ENCODE peak calls at places on chromosomes 3 and 15, in four cellular contexts. Q, O, L and H are unnamed samples.

GRCh38 chr3:64880926-64881325 is 193.1 kb upstream of the ADAMTS9 start:
- DNase-seq in Q (no peak), O (no peak), L (no peak), H (no peak)

GRCh38 chr3:172982731-172983364 is 158.2 kb downstream of the SPATA16 start:
- DNase-seq in Q (no peak), O (no peak), L (no peak), H (no peak)

GRCh38 chr3:133097214-133097613 is 59.0 kb downstream of the TMEM108 start:
- DNase-seq in Q (no peak), O (no peak), L (no peak), H (no peak)

GRCh38 chr15:29914441-29915053 is 92.3 kb upstream of the TJP1 start:
- DNase-seq in Q (peak; percentile 36), O (no peak), L (no peak), H (no peak)

GRCh38 chr3:105598047-105598796 is 231.5 kb downstream of the ALCAM start:
- DNase-seq in Q (no peak), O (no peak), L (no peak), H (peak; percentile 98)

GRCh38 chr15:25884354-25884753 is 21.2 kb upstream of the ATP10A start:
- DNase-seq in Q (no peak), O (no peak), L (no peak), H (no peak)

GRCh38 chr3:142647856-142648255 is 51.7 kb downstream of the PLS1 start:
- DNase-seq in Q (no peak), O (no peak), L (no peak), H (peak; percentile 46)

GRCh38 chr3:125602752-125603649 is 7.7 kb upstream of the OSBPL11 start:
- DNase-seq in Q (no peak), O (no peak), L (no peak), H (peak; percentile 94)

GRCh38 chr3:95134693-95135375 is 1072.0 kb downstream of the NSUN3 start:
- DNase-seq in Q (no peak), O (no peak), L (no peak), H (peak; percentile 32)

GRCh38 chr3:88038561-88038960 is 20.2 kb downstream of the CGGBP1 start:
- DNase-seq in Q (no peak), O (no peak), L (no peak), H (peak; percentile 81)

GRCh38 chr3:106006571-106006970 is 137.8 kb upstream of the CBLB start:
- DNase-seq in Q (no peak), O (no peak), L (no peak), H (no peak)

GRCh38 chr15:60781211-60781713 is 302.3 kb upstream of the ICE2 start:
- DNase-seq in Q (no peak), O (no peak), L (no peak), H (no peak)

GRCh38 chr3:104878395-104878794 is 488.3 kb upstream of the ALCAM start:
- DNase-seq in Q (no peak), O (no peak), L (no peak), H (no peak)

GRCh38 chr15:60001642-60002527 is 2.2 kb upstream of the FOXB1 start:
- DNase-seq in Q (no peak), O (no peak), L (no peak), H (no peak)

DNA sequence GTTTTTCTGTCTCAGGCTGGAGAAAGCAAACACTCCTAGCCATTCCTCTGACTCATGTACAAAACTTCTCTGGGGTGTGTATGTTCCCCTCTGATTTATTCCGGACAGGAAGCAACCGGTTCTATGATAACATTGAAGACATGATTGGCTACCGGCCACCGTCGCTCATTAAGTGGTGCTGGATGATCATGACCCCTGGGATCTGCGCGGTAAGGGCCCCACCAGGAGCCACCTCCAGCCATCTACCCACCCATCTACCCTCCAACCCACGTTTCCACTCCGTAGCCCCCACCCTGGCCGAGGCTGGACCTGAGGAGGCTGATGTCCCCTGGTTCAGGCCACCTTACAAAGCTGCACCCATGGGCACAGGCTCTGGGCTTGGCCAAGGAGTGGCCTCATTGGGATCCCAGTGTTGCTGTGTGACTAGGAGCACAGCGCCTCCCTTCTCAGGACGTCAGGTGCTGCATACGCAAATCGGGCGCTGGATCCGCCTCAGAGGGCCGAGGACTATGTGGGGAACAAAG is 58.5 kb upstream of the SLC6A1 start:
- DNase-seq in Q (no peak), O (no peak), L (peak; percentile 72), H (peak; percentile 90)
- H3K27me3 ChIP-seq in Q (peaks cover 4% of the 10 kb centered on the region), O (no peaks in the 10 kb centered on the region), L (no peaks in the 10 kb centered on the region), H (no peaks in the 10 kb centered on the region)

GRCh38 chr3:42056840-42057239 is 34.3 kb upstream of the TRAK1 start:
- DNase-seq in Q (no peak), O (no peak), L (no peak), H (no peak)
- H3K4me1 ChIP-seq in Q (peaks cover 35% of the 10 kb centered on the region), O (no peaks in the 10 kb centered on the region), L (peaks cover 76% of the 10 kb centered on the region), H (peaks cover 22% of the 10 kb centered on the region)

GRCh38 chr15:36885709-36886108 is 214.6 kb downstream of the MEIS2 start:
- DNase-seq in Q (no peak), O (no peak), L (no peak), H (no peak)

GRCh38 chr15:36886135-36887011 is 214.0 kb downstream of the MEIS2 start:
- DNase-seq in Q (no peak), O (no peak), L (no peak), H (no peak)

GRCh38 chr15:36883705-36884355 is 216.5 kb downstream of the MEIS2 start:
- DNase-seq in Q (peak; percentile 88), O (peak; percentile 89), L (peak; percentile 88), H (peak; percentile 59)

GRCh38 chr15:36882487-36883108 is 217.8 kb downstream of the MEIS2 start:
- DNase-seq in Q (no peak), O (no peak), L (no peak), H (no peak)

GRCh38 chr15:36884404-36885335 is 215.7 kb downstream of the MEIS2 start:
- DNase-seq in Q (no peak), O (no peak), L (no peak), H (no peak)
- H3K27me3 ChIP-seq in Q (peaks cover 22% of the 10 kb centered on the region), O (no peaks in the 10 kb centered on the region), L (peaks cover 60% of the 10 kb centered on the region), H (peaks cover 98% of the 10 kb centered on the region)

GRCh38 chr3:98553021-98553563 is 21.3 kb downstream of the GPR15 start:
- DNase-seq in Q (no peak), O (no peak), L (no peak), H (no peak)
- H3K4me1 ChIP-seq in Q (no peaks in the 10 kb centered on the region), O (no peaks in the 10 kb centered on the region), L (no peaks in the 10 kb centered on the region), H (no peaks in the 10 kb centered on the region)

DNA sequence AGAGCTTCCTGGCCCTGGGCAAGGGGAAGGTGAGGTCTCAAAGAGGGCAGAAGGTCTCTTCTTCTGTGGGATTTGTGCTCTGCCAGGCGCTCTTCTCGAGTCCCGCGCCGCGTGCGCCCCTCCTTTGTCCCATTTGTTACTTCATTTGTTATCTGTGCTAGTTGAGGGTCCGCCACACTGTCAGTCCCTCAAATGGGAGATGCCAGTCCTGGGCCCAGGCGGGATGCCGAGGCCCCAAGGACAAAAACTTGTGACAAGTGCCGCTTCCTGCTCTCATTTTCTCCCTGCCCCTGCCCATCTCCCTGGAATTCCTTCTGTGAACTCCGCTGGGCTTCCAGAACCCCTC is 1.5 kb downstream of the ST8SIA2 start:
- DNase-seq in Q (no peak), O (no peak), L (no peak), H (no peak)
- H3K27me3 ChIP-seq in Q (peaks cover 9% of the 10 kb centered on the region), O (no peaks in the 10 kb centered on the region), L (peaks cover 31% of the 10 kb centered on the region), H (peaks cover 60% of the 10 kb centered on the region)